ENCODE peak calls at places on chromosome 13, in four cellular contexts. I is neuronal stem cell, V is mesenchymal stem cell, W is trophoblast cell. A is an unnamed sample.
A peak's percentile ranks its signal among the peaks of the same experiment; 100 is the strongest.

GRCh38 chr13:39881887-39882286 is 226.4 kb downstream of the COG6 start:
- DNase-seq in I (no peak), V (peak; percentile 15), W (no peak), A (peak; percentile 47)

GRCh38 chr13:41426047-41426446 is 31.3 kb upstream of the RGCC start:
- DNase-seq in I (no peak), V (no peak), W (no peak), A (no peak)

GRCh38 chr13:24541127-24541475 is 28.5 kb upstream of the PARP4 start:
- DNase-seq in I (no peak), V (no peak), W (no peak), A (no peak)

GRCh38 chr13:61728468-61728867 is 312.8 kb upstream of the PCDH20 start:
- DNase-seq in I (no peak), V (peak; percentile 1), W (no peak), A (no peak)

GRCh38 chr13:44760434-44760833 is 184.3 kb upstream of the TSC22D1 start:
- DNase-seq in I (no peak), V (no peak), W (peak; percentile 36), A (no peak)

GRCh38 chr13:109517516-109517915 is 268.9 kb downstream of the IRS2 start:
- DNase-seq in I (no peak), V (peak; percentile 12), W (no peak), A (no peak)

GRCh38 chr13:47841131-47841530 is 159.9 kb downstream of the SUCLA2 start:
- DNase-seq in I (no peak), V (no peak), W (no peak), A (no peak)

GRCh38 chr13:40181203-40181845 is 485.1 kb downstream of the FOXO1 start:
- DNase-seq in I (no peak), V (peak; percentile 74), W (no peak), A (peak; percentile 17)

GRCh38 chr13:114143806-114144605 is 11.6 kb upstream of the RASA3 start:
- DNase-seq in I (no peak), V (no peak), W (no peak), A (no peak)

GRCh38 chr13:37914781-37915391 is 45.3 kb upstream of the TRPC4 start:
- DNase-seq in I (no peak), V (peak; percentile 37), W (peak; percentile 16), A (peak; percentile 11)

GRCh38 chr13:107205318-107206112 is 637.6 kb upstream of the ARGLU1 start:
- DNase-seq in I (peak; percentile 58), V (peak; percentile 73), W (peak; percentile 76), A (peak; percentile 66)

GRCh38 chr13:106570354-106570822 is 2.5 kb upstream of the ARGLU1 start:
- DNase-seq in I (peak; percentile 31), V (peak; percentile 39), W (peak; percentile 91), A (peak; percentile 61)

GRCh38 chr13:105655046-105655445 is 880.4 kb downstream of the EFNB2 start:
- DNase-seq in I (no peak), V (peak; percentile 6), W (peak; percentile 19), A (peak; percentile 74)

GRCh38 chr13:76586842-76587241 is 299.4 kb downstream of the KCTD12 start:
- DNase-seq in I (no peak), V (no peak), W (no peak), A (no peak)

GRCh38 chr13:43935878-43936277 is 56.2 kb downstream of the LACC1 start:
- DNase-seq in I (no peak), V (peak; percentile 29), W (no peak), A (no peak)

GRCh38 chr13:47463726-47464125 is 537.3 kb downstream of the SUCLA2 start:
- DNase-seq in I (no peak), V (peak; percentile 80), W (no peak), A (peak; percentile 69)

GRCh38 chr13:96034662-96035061 is 18.5 kb downstream of the UGGT2 start:
- DNase-seq in I (no peak), V (no peak), W (no peak), A (no peak)

GRCh38 chr13:70253834-70254233 is 145.6 kb upstream of the KLHL1 start:
- DNase-seq in I (no peak), V (peak; percentile 48), W (no peak), A (no peak)

GRCh38 chr13:42396501-42396900 is 124.5 kb downstream of the AKAP11 start:
- DNase-seq in I (no peak), V (no peak), W (no peak), A (no peak)

GRCh38 chr13:31172001-31172400 is 10.3 kb upstream of the HSPH1 start:
- DNase-seq in I (no peak), V (peak; percentile 28), W (peak; percentile 55), A (peak; percentile 44)

GRCh38 chr13:97386832-97387486 is 47.0 kb upstream of the RAP2A start:
- DNase-seq in I (no peak), V (no peak), W (peak; percentile 64), A (no peak)

GRCh38 chr13:75813323-75813722 is 177.2 kb downstream of the LMO7 start:
- DNase-seq in I (no peak), V (no peak), W (no peak), A (no peak)

GRCh38 chr13:47499358-47500150 is 501.5 kb downstream of the SUCLA2 start:
- DNase-seq in I (no peak), V (peak; percentile 88), W (peak; percentile 52), A (peak; percentile 95)

GRCh38 chr13:40553356-40553755 is 113.1 kb downstream of the FOXO1 start:
- DNase-seq in I (no peak), V (no peak), W (no peak), A (no peak)

GRCh38 chr13:81020010-81020409 is 679.1 kb upstream of the SPRY2 start:
- DNase-seq in I (no peak), V (no peak), W (no peak), A (no peak)
- H4K8ac ChIP-seq in I (no peak overlapping the region), V (no peak overlapping the region), W (no peak overlapping the region), A (no peak overlapping the region)

DNA sequence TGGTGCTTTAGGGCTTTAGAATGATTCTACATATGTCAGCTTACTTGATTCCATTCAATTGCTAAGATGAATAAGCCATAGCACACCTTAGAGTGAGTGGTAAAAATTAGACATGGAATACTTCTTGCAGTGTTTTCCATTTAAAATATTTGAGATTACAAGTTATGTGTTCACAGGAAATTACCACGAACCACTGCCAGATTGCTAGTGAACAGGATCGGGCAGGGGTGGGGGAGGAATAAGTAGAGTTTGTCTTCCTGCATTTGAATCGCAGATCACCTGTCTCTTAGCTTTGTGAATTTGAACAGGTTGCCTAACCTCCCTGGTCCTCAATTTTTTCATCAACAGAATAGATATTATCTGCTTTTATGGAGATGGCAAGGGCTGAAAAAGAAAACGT is 124.6 kb downstream of the GGACT start:
- DNase-seq in I (no peak), V (no peak), W (no peak), A (no peak)
- H3K14ac ChIP-seq in I (no peak overlapping the region), V (no peak overlapping the region), W (no peak overlapping the region), A (no peak overlapping the region)

GRCh38 chr13:112784811-112785418 is 95.1 kb downstream of the ATP11A start:
- DNase-seq in I (no peak), V (no peak), W (no peak), A (no peak)

GRCh38 chr13:112781881-112782361 is 92.1 kb downstream of the ATP11A start:
- DNase-seq in I (no peak), V (no peak), W (no peak), A (no peak)

GRCh38 chr13:112783946-112784500 is 94.2 kb downstream of the ATP11A start:
- DNase-seq in I (no peak), V (no peak), W (no peak), A (no peak)

GRCh38 chr13:112782433-112783010 is 92.7 kb downstream of the ATP11A start:
- DNase-seq in I (no peak), V (peak; percentile 17), W (no peak), A (no peak)

GRCh38 chr13:112783135-112783945 is 93.5 kb downstream of the ATP11A start:
- DNase-seq in I (no peak), V (peak; percentile 40), W (no peak), A (peak; percentile 90)
- H4K8ac ChIP-seq in I (no peak overlapping the region), V (no peak overlapping the region), W (no peak overlapping the region), A (peak overlapping the region; percentile 56)

GRCh38 chr13:112981361-112981905 is 12.4 kb downstream of the MCF2L start:
- DNase-seq in I (no peak), V (no peak), W (no peak), A (no peak)
- H3K14ac ChIP-seq in I (peak overlapping the region; percentile 94), V (no peak overlapping the region), W (no peak overlapping the region), A (no peak overlapping the region)

DNA sequence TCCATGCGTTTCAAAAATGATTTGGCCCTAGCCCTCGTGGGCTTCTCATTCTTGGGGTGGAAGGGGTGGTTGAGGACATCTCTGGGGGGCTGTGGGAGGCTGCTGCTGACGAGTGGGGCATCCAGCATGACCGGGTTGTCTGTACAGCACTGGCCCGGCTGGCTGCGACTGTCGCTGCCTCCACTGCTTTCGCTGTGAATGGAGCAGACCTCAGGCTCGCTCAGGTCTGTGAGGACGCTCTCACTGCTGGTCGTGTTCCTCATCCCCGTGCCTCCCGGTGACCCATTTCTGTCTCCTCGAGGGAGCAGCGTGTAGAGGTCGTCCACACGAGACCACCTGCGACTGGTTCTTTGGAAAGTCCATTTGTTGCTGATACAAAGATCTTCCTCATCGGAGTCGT is 113.7 kb downstream of the KL start:
- DNase-seq in I (no peak), V (no peak), W (no peak), A (no peak)
- H4K8ac ChIP-seq in I (no peak overlapping the region), V (no peak overlapping the region), W (no peak overlapping the region), A (no peak overlapping the region)

GRCh38 chr13:21176982-21177284 is 475 bp downstream of the MRPL57 start:
- DNase-seq in I (no peak), V (no peak), W (no peak), A (no peak)
- H3K14ac ChIP-seq in I (peak overlapping the region; percentile 94), V (peak overlapping the region; percentile 80), W (peak overlapping the region; percentile 78), A (peak overlapping the region; percentile 93)